ENCODE peak calls at places on chromosomes 13 and 19, in five cellular contexts. C, T, X, S and E are unnamed samples.

GRCh38 chr13:110332750-110333149 is 25.7 kb downstream of the COL4A2 start:
- DNase-seq in C (no peak), T (no peak), X (no peak), S (no peak), E (no peak)

GRCh38 chr13:90752070-90752469 is 595.4 kb upstream of the MIR17HG start:
- DNase-seq in C (no peak), T (no peak), X (no peak), S (no peak), E (no peak)

GRCh38 chr19:13505164-13505695 is 1.0 kb downstream of the CACNA1A start:
- DNase-seq in C (no peak), T (no peak), X (no peak), S (peak; percentile 17), E (no peak)

GRCh38 chr19:44499962-44500949 is at the start of gene ZNF180:
- DNase-seq in C (peak; percentile 99), T (peak; percentile 99), X (peak; percentile 98), S (peak; percentile 98), E (peak; percentile 92)

GRCh38 chr19:38444026-38444425 is 10.5 kb downstream of the RYR1 start:
- DNase-seq in C (no peak), T (no peak), X (no peak), S (no peak), E (no peak)

GRCh38 chr13:50389726-50390125 is 374.5 kb downstream of the KCNRG start:
- DNase-seq in C (no peak), T (peak; percentile 56), X (no peak), S (no peak), E (no peak)

GRCh38 chr13:45219123-45219891 is 18.5 kb upstream of the KCTD4 start:
- DNase-seq in C (no peak), T (no peak), X (no peak), S (no peak), E (no peak)

GRCh38 chr13:43031881-43032280 is 8.5 kb downstream of the DNAJC15 start:
- DNase-seq in C (no peak), T (no peak), X (no peak), S (no peak), E (no peak)

GRCh38 chr19:52451241-52451640 is 2.1 kb upstream of the ZNF578 start:
- DNase-seq in C (no peak), T (no peak), X (no peak), S (no peak), E (no peak)

GRCh38 chr13:23515116-23515515 is 55.1 kb upstream of the TNFRSF19 start:
- DNase-seq in C (no peak), T (no peak), X (no peak), S (no peak), E (no peak)

GRCh38 chr13:50721664-50721976 is 121.9 kb downstream of the DLEU7 start:
- DNase-seq in C (no peak), T (no peak), X (no peak), S (no peak), E (no peak)

GRCh38 chr13:47112205-47112896 is 215.5 kb upstream of the HTR2A start:
- DNase-seq in C (peak; percentile 65), T (no peak), X (no peak), S (peak; percentile 35), E (no peak)

GRCh38 chr19:306151-306900 is 15.1 kb upstream of the PLPP2 start:
- DNase-seq in C (no peak), T (no peak), X (no peak), S (no peak), E (no peak)

DNA sequence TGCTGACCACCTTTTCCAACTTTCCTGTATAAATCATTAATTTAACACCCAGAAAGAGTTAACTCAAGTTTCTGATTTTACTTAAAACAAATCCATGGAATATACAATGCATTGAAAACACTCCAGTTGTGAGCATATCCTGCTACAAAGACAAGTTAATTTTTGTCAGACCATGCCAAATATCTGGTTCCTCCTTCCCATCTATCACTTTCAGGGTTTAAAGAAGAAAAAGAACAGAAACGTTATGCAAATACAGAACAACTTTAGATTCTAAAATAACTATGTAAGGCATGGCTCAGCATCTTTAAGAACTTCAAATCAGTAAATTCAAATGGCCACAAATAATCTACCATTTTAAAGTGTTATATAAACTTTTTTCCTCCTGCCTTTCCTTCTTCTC is 14.9 kb downstream of the MRPS31 start:
- DNase-seq in C (no peak), T (no peak), X (no peak), S (no peak), E (no peak)
- H3K27ac ChIP-seq in C (no peak overlapping the region), T (no peak overlapping the region), X (no peak overlapping the region), S (no peak overlapping the region), E (no peak overlapping the region)

DNA sequence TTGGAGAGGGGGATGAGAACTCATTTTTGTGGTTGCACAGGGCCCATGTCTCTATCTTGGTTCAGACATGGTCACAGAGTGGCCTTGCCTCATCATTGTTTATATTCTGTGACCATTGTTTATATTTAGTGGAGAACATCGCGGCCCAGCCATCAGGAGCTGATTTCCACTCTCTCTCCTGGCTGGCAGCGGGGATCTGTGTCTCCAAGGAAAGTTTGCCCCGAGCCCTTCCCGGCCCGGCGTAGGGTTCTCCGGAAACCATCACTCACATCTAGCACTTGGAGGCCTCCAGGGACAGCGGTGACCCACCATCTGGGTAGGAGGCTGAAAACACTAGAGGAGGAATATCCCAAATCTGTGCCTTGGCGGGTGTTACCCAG is 822 bp upstream of the ZNF358 start:
- DNase-seq in C (no peak), T (no peak), X (peak; percentile 45), S (no peak), E (peak; percentile 81)
- H3K27ac ChIP-seq in C (no peak overlapping the region), T (no peak overlapping the region), X (peak overlapping the region; percentile 76), S (no peak overlapping the region), E (peak overlapping the region; percentile 94)

GRCh38 chr19:47749326-47749725 is 4.0 kb downstream of the NOP53 start:
- DNase-seq in C (no peak), T (no peak), X (no peak), S (no peak), E (no peak)
- H3K27ac ChIP-seq in C (no peak overlapping the region), T (no peak overlapping the region), X (no peak overlapping the region), S (no peak overlapping the region), E (no peak overlapping the region)

DNA sequence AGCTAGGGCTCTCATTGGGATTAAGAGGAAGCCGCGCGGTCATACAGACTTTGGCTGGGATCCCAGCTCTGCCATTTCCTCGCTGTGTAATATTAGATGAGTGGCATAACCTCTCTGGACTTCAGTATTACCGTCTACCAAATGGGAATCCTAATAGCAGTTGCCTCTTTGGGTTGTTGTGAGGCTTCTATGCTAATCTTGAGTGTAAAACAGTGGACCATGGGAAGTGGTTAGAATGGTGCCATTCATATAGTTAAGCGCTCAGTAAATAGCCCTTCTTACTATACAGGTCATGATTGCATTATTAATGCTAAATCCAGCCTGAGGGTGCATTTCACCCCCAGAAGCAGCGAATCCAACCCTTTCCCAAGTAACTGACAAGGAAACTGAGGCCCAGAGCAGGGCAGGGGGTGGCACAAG is 566 bp upstream of the OPA3 start:
- DNase-seq in C (no peak), T (no peak), X (no peak), S (no peak), E (no peak)
- H3K27ac ChIP-seq in C (no peak overlapping the region), T (no peak overlapping the region), X (peak overlapping the region; percentile 92), S (no peak overlapping the region), E (peak overlapping the region; percentile 100)

GRCh38 chr19:41224632-41225031 is 5.6 kb downstream of the AXL start:
- DNase-seq in C (no peak), T (no peak), X (no peak), S (no peak), E (no peak)
- H3K27ac ChIP-seq in C (no peak overlapping the region), T (no peak overlapping the region), X (peak overlapping the region; percentile 71), S (no peak overlapping the region), E (peak overlapping the region; percentile 58)

DNA sequence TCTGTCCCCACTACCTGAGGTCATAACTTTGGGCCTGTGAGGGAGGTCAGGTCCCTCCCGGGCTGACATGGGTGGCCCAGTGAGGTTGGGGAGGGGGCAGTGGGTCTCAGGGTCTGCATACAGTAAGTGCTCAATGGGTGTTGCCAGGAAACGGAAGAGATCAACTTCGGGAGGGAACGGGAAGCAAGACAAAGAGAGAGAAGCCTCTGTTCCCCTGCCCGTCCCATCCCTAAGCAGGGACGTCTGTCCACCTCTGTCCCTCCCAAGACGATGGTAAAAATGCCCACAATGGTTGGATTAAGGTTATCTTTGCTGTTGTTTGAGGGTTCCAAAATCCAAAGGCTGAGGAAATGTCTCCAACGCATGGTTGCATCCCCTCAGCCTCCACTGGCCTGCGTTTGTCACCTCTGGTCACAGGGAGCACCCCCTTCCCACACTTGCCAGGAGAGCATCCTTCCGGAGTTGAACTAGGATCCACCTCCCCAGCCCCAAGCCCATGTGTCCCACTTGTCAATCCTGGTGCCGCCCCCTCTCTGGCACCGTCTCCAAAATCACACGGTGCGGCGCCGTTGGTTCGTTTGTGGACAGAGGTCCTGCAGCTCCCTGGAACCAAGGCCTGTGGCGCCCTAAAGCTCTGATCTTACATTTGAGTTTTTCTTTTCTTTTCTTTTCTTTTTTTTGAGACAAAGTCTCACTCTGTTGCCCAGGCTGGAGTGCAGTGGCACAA is 774 bp upstream of the HOMER3 start:
- DNase-seq in C (peak; percentile 15), T (no peak), X (no peak), S (no peak), E (no peak)
- H3K27ac ChIP-seq in C (no peak overlapping the region), T (peak overlapping the region; percentile 77), X (no peak overlapping the region), S (peak overlapping the region; percentile 19), E (no peak overlapping the region)

DNA sequence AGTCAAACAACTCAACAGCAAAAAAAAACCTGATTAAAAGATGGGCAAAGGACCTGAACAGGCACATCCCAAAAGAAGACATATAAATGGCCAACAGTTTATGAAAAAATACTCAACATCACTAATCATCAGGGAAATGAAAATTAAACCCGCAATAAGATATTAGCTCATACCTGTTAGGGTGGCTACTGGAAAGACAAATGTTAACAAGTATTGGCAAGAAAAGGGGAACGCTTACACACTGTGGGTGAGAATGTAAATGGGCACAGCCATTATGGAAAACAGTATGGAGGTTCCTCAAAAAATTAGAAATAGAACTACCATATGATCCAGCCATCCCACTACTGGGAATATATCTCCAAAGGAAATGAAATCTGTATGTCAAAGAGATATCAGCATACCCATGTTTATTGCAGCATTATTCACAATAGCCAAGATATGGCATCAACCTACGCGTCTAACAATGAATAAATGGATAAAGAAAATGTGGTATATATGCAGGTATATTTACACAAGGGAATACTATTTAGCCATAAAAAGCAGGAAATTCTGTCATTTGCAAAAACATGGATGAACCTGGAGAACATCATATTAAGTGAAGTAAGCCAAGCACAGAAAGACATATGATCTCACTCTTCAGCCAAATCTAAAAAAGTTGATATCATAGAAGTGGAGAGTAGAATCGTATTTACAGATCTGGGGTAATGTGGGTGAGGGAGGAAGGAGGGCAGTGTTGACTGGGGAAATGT is 2.3 kb downstream of the ZNF780A start:
- DNase-seq in C (no peak), T (no peak), X (no peak), S (no peak), E (no peak)
- H3K27ac ChIP-seq in C (no peak overlapping the region), T (no peak overlapping the region), X (no peak overlapping the region), S (no peak overlapping the region), E (no peak overlapping the region)

DNA sequence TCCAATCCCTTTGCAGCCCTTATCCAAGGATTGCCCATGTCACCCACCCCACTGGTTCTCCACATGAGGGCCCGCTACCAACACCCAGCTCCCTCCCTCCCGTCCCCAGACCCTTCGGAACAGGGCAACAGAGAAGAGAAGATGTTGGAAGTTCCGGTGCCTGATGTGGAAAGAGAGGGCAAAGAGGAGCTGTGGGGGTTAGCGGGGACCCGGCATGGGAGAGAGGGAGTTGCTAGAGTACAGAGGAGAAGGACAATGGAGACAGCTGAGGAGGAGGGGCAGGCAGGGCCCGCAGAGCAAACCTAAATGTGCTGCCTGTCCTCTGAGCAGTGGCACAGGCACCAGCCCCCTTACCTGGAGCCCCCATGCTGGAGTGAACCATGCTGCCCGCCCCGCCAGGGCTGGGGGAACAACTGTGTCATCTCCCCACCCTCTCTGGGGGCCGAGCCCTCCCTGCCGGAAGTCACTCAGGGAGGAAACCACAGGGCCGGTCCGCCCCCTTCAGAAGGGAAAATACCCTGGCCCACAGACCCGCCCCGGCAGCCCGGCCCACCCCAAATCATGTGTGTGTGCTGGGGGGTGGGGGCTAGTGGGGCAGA is at the start of gene POU2F2:
- DNase-seq in C (peak; percentile 51), T (no peak), X (peak; percentile 55), S (no peak), E (no peak)
- H3K27ac ChIP-seq in C (no peak within 1 kb of the TSS), T (peak within 1 kb of the TSS; percentile 22), X (peak within 1 kb of the TSS; percentile 20), S (no peak within 1 kb of the TSS), E (no peak within 1 kb of the TSS)